ENCODE peak calls at places on chromosomes 2 and 18, in five cellular contexts. One of them, this sample, is unnamed.

GRCh38 chr2:6932206-6932605 is 15.0 kb downstream of the RNF144A start:
- DNase-seq in stimulated activated CD8-positive, alpha-beta memory T cell treated with anti-CD3 and anti-CD28 coated beads, Interleukin-7, amount 100 ng/mL, for 1 hour: no peak
- DNase-seq in progenitor cell of endocrine pancreas: no peak
- DNase-seq in cardiac septum: no peak
- DNase-seq in RPMI8226: no peak
- DNase-seq in this sample: no peak

GRCh38 chr2:36780231-36780808 is 83.8 kb downstream of the VIT start:
- DNase-seq in stimulated activated CD8-positive, alpha-beta memory T cell treated with anti-CD3 and anti-CD28 coated beads, Interleukin-7, amount 100 ng/mL, for 1 hour: no peak
- DNase-seq in progenitor cell of endocrine pancreas: no peak
- DNase-seq in cardiac septum: no peak
- DNase-seq in RPMI8226: peak; percentile 40
- DNase-seq in this sample: peak; percentile 27

GRCh38 chr2:216389565-216389964 is 17.3 kb upstream of the MARCHF4 start:
- DNase-seq in stimulated activated CD8-positive, alpha-beta memory T cell treated with anti-CD3 and anti-CD28 coated beads, Interleukin-7, amount 100 ng/mL, for 1 hour: no peak
- DNase-seq in progenitor cell of endocrine pancreas: no peak
- DNase-seq in cardiac septum: no peak
- DNase-seq in RPMI8226: no peak
- DNase-seq in this sample: no peak

GRCh38 chr2:64750001-64750816 is 96.5 kb upstream of the SERTAD2 start:
- DNase-seq in stimulated activated CD8-positive, alpha-beta memory T cell treated with anti-CD3 and anti-CD28 coated beads, Interleukin-7, amount 100 ng/mL, for 1 hour: no peak
- DNase-seq in progenitor cell of endocrine pancreas: peak; percentile 29
- DNase-seq in cardiac septum: peak; percentile 79
- DNase-seq in RPMI8226: peak; percentile 53
- DNase-seq in this sample: no peak

GRCh38 chr18:74836296-74837139 is 238.8 kb downstream of the ZNF407 start:
- DNase-seq in stimulated activated CD8-positive, alpha-beta memory T cell treated with anti-CD3 and anti-CD28 coated beads, Interleukin-7, amount 100 ng/mL, for 1 hour: no peak
- DNase-seq in progenitor cell of endocrine pancreas: no peak
- DNase-seq in cardiac septum: no peak
- DNase-seq in RPMI8226: peak; percentile 24
- DNase-seq in this sample: no peak

GRCh38 chr18:57947117-57947516 is 96.9 kb upstream of the NEDD4L start:
- DNase-seq in stimulated activated CD8-positive, alpha-beta memory T cell treated with anti-CD3 and anti-CD28 coated beads, Interleukin-7, amount 100 ng/mL, for 1 hour: no peak
- DNase-seq in progenitor cell of endocrine pancreas: no peak
- DNase-seq in cardiac septum: no peak
- DNase-seq in RPMI8226: peak; percentile 78
- DNase-seq in this sample: no peak

GRCh38 chr2:234846589-234847363 is 105.0 kb upstream of the SH3BP4 start:
- DNase-seq in stimulated activated CD8-positive, alpha-beta memory T cell treated with anti-CD3 and anti-CD28 coated beads, Interleukin-7, amount 100 ng/mL, for 1 hour: no peak
- DNase-seq in progenitor cell of endocrine pancreas: no peak
- DNase-seq in cardiac septum: peak; percentile 50
- DNase-seq in RPMI8226: no peak
- DNase-seq in this sample: no peak

GRCh38 chr2:48210189-48210588 is 303.9 kb upstream of the FBXO11 start:
- DNase-seq in stimulated activated CD8-positive, alpha-beta memory T cell treated with anti-CD3 and anti-CD28 coated beads, Interleukin-7, amount 100 ng/mL, for 1 hour: no peak
- DNase-seq in progenitor cell of endocrine pancreas: no peak
- DNase-seq in cardiac septum: no peak
- DNase-seq in RPMI8226: no peak
- DNase-seq in this sample: no peak

GRCh38 chr2:203740741-203741363 is 34.4 kb downstream of the CD28 start:
- DNase-seq in stimulated activated CD8-positive, alpha-beta memory T cell treated with anti-CD3 and anti-CD28 coated beads, Interleukin-7, amount 100 ng/mL, for 1 hour: no peak
- DNase-seq in progenitor cell of endocrine pancreas: no peak
- DNase-seq in cardiac septum: no peak
- DNase-seq in RPMI8226: no peak
- DNase-seq in this sample: no peak

GRCh38 chr2:73283545-73284295 is 558 bp downstream of the FBXO41 start:
- DNase-seq in stimulated activated CD8-positive, alpha-beta memory T cell treated with anti-CD3 and anti-CD28 coated beads, Interleukin-7, amount 100 ng/mL, for 1 hour: no peak
- DNase-seq in progenitor cell of endocrine pancreas: no peak
- DNase-seq in cardiac septum: no peak
- DNase-seq in RPMI8226: peak; percentile 73
- DNase-seq in this sample: no peak

GRCh38 chr18:47263828-47264314 is 12.4 kb upstream of the SKOR2 start:
- DNase-seq in stimulated activated CD8-positive, alpha-beta memory T cell treated with anti-CD3 and anti-CD28 coated beads, Interleukin-7, amount 100 ng/mL, for 1 hour: no peak
- DNase-seq in progenitor cell of endocrine pancreas: no peak
- DNase-seq in cardiac septum: no peak
- DNase-seq in RPMI8226: no peak
- DNase-seq in this sample: no peak

GRCh38 chr2:236819275-236820002 is 249.8 kb downstream of the ACKR3 start:
- DNase-seq in stimulated activated CD8-positive, alpha-beta memory T cell treated with anti-CD3 and anti-CD28 coated beads, Interleukin-7, amount 100 ng/mL, for 1 hour: no peak
- DNase-seq in progenitor cell of endocrine pancreas: no peak
- DNase-seq in cardiac septum: no peak
- DNase-seq in RPMI8226: no peak
- DNase-seq in this sample: no peak

GRCh38 chr2:105934467-105934866 is 189.8 kb downstream of the NCK2 start:
- DNase-seq in stimulated activated CD8-positive, alpha-beta memory T cell treated with anti-CD3 and anti-CD28 coated beads, Interleukin-7, amount 100 ng/mL, for 1 hour: no peak
- DNase-seq in progenitor cell of endocrine pancreas: no peak
- DNase-seq in cardiac septum: no peak
- DNase-seq in RPMI8226: no peak
- DNase-seq in this sample: no peak

GRCh38 chr2:150126839-150127238 is 360.6 kb downstream of the RND3 start:
- DNase-seq in stimulated activated CD8-positive, alpha-beta memory T cell treated with anti-CD3 and anti-CD28 coated beads, Interleukin-7, amount 100 ng/mL, for 1 hour: no peak
- DNase-seq in progenitor cell of endocrine pancreas: no peak
- DNase-seq in cardiac septum: no peak
- DNase-seq in RPMI8226: no peak
- DNase-seq in this sample: no peak

GRCh38 chr2:235860111-235860510 is 308.1 kb downstream of the GBX2 start:
- DNase-seq in stimulated activated CD8-positive, alpha-beta memory T cell treated with anti-CD3 and anti-CD28 coated beads, Interleukin-7, amount 100 ng/mL, for 1 hour: no peak
- DNase-seq in progenitor cell of endocrine pancreas: no peak
- DNase-seq in cardiac septum: no peak
- DNase-seq in RPMI8226: no peak
- DNase-seq in this sample: no peak

GRCh38 chr2:115084446-115084845 is 642.0 kb downstream of the DPP10 start:
- DNase-seq in stimulated activated CD8-positive, alpha-beta memory T cell treated with anti-CD3 and anti-CD28 coated beads, Interleukin-7, amount 100 ng/mL, for 1 hour: no peak
- DNase-seq in progenitor cell of endocrine pancreas: no peak
- DNase-seq in cardiac septum: no peak
- DNase-seq in RPMI8226: peak; percentile 12
- DNase-seq in this sample: no peak

GRCh38 chr2:233764761-233765160 is 4.7 kb downstream of the UGT1A1 start:
- DNase-seq in stimulated activated CD8-positive, alpha-beta memory T cell treated with anti-CD3 and anti-CD28 coated beads, Interleukin-7, amount 100 ng/mL, for 1 hour: no peak
- DNase-seq in progenitor cell of endocrine pancreas: no peak
- DNase-seq in cardiac septum: no peak
- DNase-seq in RPMI8226: no peak
- DNase-seq in this sample: no peak

GRCh38 chr18:60123031-60123430 is 223.2 kb downstream of the PMAIP1 start:
- DNase-seq in stimulated activated CD8-positive, alpha-beta memory T cell treated with anti-CD3 and anti-CD28 coated beads, Interleukin-7, amount 100 ng/mL, for 1 hour: no peak
- DNase-seq in progenitor cell of endocrine pancreas: no peak
- DNase-seq in cardiac septum: no peak
- DNase-seq in RPMI8226: no peak
- DNase-seq in this sample: no peak

GRCh38 chr2:128438586-128438985 is 119.9 kb upstream of the HS6ST1 start:
- DNase-seq in stimulated activated CD8-positive, alpha-beta memory T cell treated with anti-CD3 and anti-CD28 coated beads, Interleukin-7, amount 100 ng/mL, for 1 hour: no peak
- DNase-seq in progenitor cell of endocrine pancreas: no peak
- DNase-seq in cardiac septum: peak; percentile 74
- DNase-seq in RPMI8226: no peak
- DNase-seq in this sample: no peak

GRCh38 chr2:51293566-51294200 is 261.8 kb upstream of the NRXN1 start:
- DNase-seq in stimulated activated CD8-positive, alpha-beta memory T cell treated with anti-CD3 and anti-CD28 coated beads, Interleukin-7, amount 100 ng/mL, for 1 hour: no peak
- DNase-seq in progenitor cell of endocrine pancreas: no peak
- DNase-seq in cardiac septum: no peak
- DNase-seq in RPMI8226: no peak
- DNase-seq in this sample: no peak

GRCh38 chr2:112465373-112465772 is 16.6 kb upstream of the TTL start:
- DNase-seq in stimulated activated CD8-positive, alpha-beta memory T cell treated with anti-CD3 and anti-CD28 coated beads, Interleukin-7, amount 100 ng/mL, for 1 hour: no peak
- DNase-seq in progenitor cell of endocrine pancreas: no peak
- DNase-seq in cardiac septum: no peak
- DNase-seq in RPMI8226: no peak
- DNase-seq in this sample: no peak

This sample was measured in GM12892.